ENCODE peak calls at places on chromosomes 4 and X, in ten cellular contexts. H, X, B, R, G, T, E, A, C and U are unnamed samples.

GRCh38 chr4:160143574-160143973 is 1040.7 kb downstream of the RAPGEF2 start:
- DNase-seq in H (no peak), X (no peak), B (no peak), R (no peak), G (no peak), T (no peak), E (no peak), A (no peak), C (no peak), U (no peak)

GRCh38 chr4:54913751-54914526 is 211.5 kb downstream of the KDR start:
- DNase-seq in H (no peak), X (no peak), B (no peak), R (peak), G (no peak), T (no peak), E (no peak), A (peak), C (no peak), U (peak)

GRCh38 chrX:130772313-130773140 is 130.5 kb downstream of the ENOX2 start:
- DNase-seq in H (peak), X (no peak), B (no peak), R (no peak), G (no peak), T (no peak), E (no peak), A (no peak), C (peak), U (peak)

GRCh38 chrX:22249371-22249770 is 23.3 kb upstream of the CBLL2 start:
- DNase-seq in H (no peak), X (no peak), B (no peak), R (no peak), G (no peak), T (no peak), E (no peak), A (no peak), C (peak), U (no peak)

GRCh38 chr4:119113033-119113655 is 22.5 kb upstream of the MYOZ2 start:
- DNase-seq in H (peak), X (no peak), B (no peak), R (no peak), G (no peak), T (no peak), E (no peak), A (no peak), C (peak), U (peak)

GRCh38 chr4:7812191-7812860 is 127.3 kb downstream of the AFAP1 start:
- DNase-seq in H (peak), X (no peak), B (no peak), R (no peak), G (no peak), T (no peak), E (no peak), A (no peak), C (no peak), U (no peak)

GRCh38 chr4:186557061-186557460 is 1.7 kb upstream of the MTNR1A start:
- DNase-seq in H (no peak), X (no peak), B (no peak), R (no peak), G (no peak), T (no peak), E (no peak), A (no peak), C (peak), U (no peak)

GRCh38 chr4:70511365-70511764 is 7.0 kb upstream of the AMTN start:
- DNase-seq in H (no peak), X (no peak), B (no peak), R (no peak), G (no peak), T (no peak), E (no peak), A (no peak), C (no peak), U (no peak)

GRCh38 chr4:64784125-64784524 is 374.9 kb upstream of the TECRL start:
- DNase-seq in H (peak), X (no peak), B (no peak), R (no peak), G (no peak), T (no peak), E (no peak), A (no peak), C (no peak), U (peak)

GRCh38 chr4:87081826-87082225 is 138.6 kb downstream of the KLHL8 start:
- DNase-seq in H (peak), X (no peak), B (no peak), R (no peak), G (no peak), T (no peak), E (no peak), A (no peak), C (no peak), U (peak)

GRCh38 chr4:119721878-119722277 is 93.3 kb upstream of the PDE5A start:
- DNase-seq in H (peak), X (no peak), B (no peak), R (no peak), G (no peak), T (no peak), E (no peak), A (no peak), C (no peak), U (no peak)

GRCh38 chr4:39181520-39181904 is 817 bp upstream of the WDR19 start:
- DNase-seq in H (no peak), X (no peak), B (no peak), R (no peak), G (no peak), T (no peak), E (no peak), A (no peak), C (no peak), U (no peak)

GRCh38 chr4:107561481-107561880 is 158.6 kb downstream of the PAPSS1 start:
- DNase-seq in H (peak), X (no peak), B (no peak), R (no peak), G (no peak), T (no peak), E (no peak), A (no peak), C (no peak), U (peak)

GRCh38 chrX:11628399-11628798 is 37.3 kb downstream of the ARHGAP6 start:
- DNase-seq in H (no peak), X (no peak), B (no peak), R (no peak), G (no peak), T (no peak), E (no peak), A (no peak), C (no peak), U (no peak)

GRCh38 chrX:111090458-111090857 is 5.5 kb upstream of the PAK3 start:
- DNase-seq in H (no peak), X (no peak), B (no peak), R (no peak), G (no peak), T (no peak), E (no peak), A (no peak), C (no peak), U (no peak)

GRCh38 chr4:61820136-61820535 is 620.0 kb downstream of the ADGRL3 start:
- DNase-seq in H (no peak), X (no peak), B (no peak), R (no peak), G (no peak), T (no peak), E (no peak), A (no peak), C (no peak), U (no peak)

GRCh38 chrX:69615779-69616519 is at the start of gene EDA:
- DNase-seq in H (peak), X (peak), B (peak), R (peak), G (peak), T (peak), E (peak), A (peak), C (peak), U (peak)

GRCh38 chr4:83011779-83012630 is 1.4 kb upstream of the LIN54 start:
- DNase-seq in H (no peak), X (peak), B (no peak), R (peak), G (peak), T (no peak), E (peak), A (peak), C (no peak), U (peak)

GRCh38 chr4:70603856-70604255 is 11.8 kb downstream of the AMBN start:
- DNase-seq in H (no peak), X (no peak), B (no peak), R (no peak), G (no peak), T (no peak), E (no peak), A (no peak), C (peak), U (peak)

GRCh38 chr4:38189445-38189844 is 229.2 kb downstream of the PTTG2 start:
- DNase-seq in H (peak), X (no peak), B (no peak), R (no peak), G (no peak), T (no peak), E (no peak), A (no peak), C (peak), U (peak)

GRCh38 chr4:106316773-106317409 is 541 bp downstream of the AIMP1 start:
- DNase-seq in H (no peak), X (no peak), B (no peak), R (no peak), G (no peak), T (no peak), E (no peak), A (no peak), C (no peak), U (no peak)

GRCh38 chrX:48818866-48819265 is 7.4 kb upstream of the ERAS start:
- DNase-seq in H (no peak), X (no peak), B (no peak), R (no peak), G (no peak), T (no peak), E (no peak), A (no peak), C (no peak), U (no peak)

GRCh38 chr4:125735107-125735506 is 420.4 kb downstream of the FAT4 start:
- DNase-seq in H (peak), X (no peak), B (no peak), R (no peak), G (peak), T (no peak), E (no peak), A (no peak), C (peak), U (peak)

GRCh38 chrX:132092439-132093065 is 35.3 kb downstream of the FRMD7 start:
- DNase-seq in H (peak), X (peak), B (peak), R (peak), G (peak), T (no peak), E (no peak), A (no peak), C (peak), U (peak)

GRCh38 chr4:73593631-73594241 is 26.5 kb downstream of the RASSF6 start:
- DNase-seq in H (no peak), X (no peak), B (peak), R (no peak), G (no peak), T (no peak), E (no peak), A (no peak), C (peak), U (peak)

GRCh38 chr4:32161382-32161781 is 1441.2 kb downstream of the PCDH7 start:
- DNase-seq in H (peak), X (no peak), B (no peak), R (no peak), G (no peak), T (no peak), E (no peak), A (no peak), C (peak), U (peak)

GRCh38 chr4:38002451-38003071 is 42.4 kb downstream of the PTTG2 start:
- DNase-seq in H (peak), X (no peak), B (no peak), R (no peak), G (no peak), T (no peak), E (no peak), A (no peak), C (peak), U (no peak)

GRCh38 chrX:101057095-101057714 is 5.3 kb upstream of the TRMT2B start:
- DNase-seq in H (peak), X (no peak), B (no peak), R (no peak), G (no peak), T (no peak), E (no peak), A (no peak), C (peak), U (peak)

GRCh38 chrX:68989865-68990606 is 161.2 kb downstream of the EFNB1 start:
- DNase-seq in H (peak), X (no peak), B (no peak), R (peak), G (no peak), T (peak), E (no peak), A (no peak), C (peak), U (peak)

GRCh38 chr4:138892483-138893386 is 122.8 kb upstream of the NOCT start:
- DNase-seq in H (peak), X (no peak), B (no peak), R (no peak), G (no peak), T (no peak), E (no peak), A (no peak), C (no peak), U (no peak)

GRCh38 chr4:10582059-10582686 is 102.4 kb downstream of the CLNK start:
- DNase-seq in H (peak), X (peak), B (peak), R (peak), G (peak), T (peak), E (no peak), A (no peak), C (peak), U (peak)

GRCh38 chr4:132180020-132180427 is 969.1 kb upstream of the PCDH10 start:
- DNase-seq in H (peak), X (no peak), B (no peak), R (no peak), G (no peak), T (no peak), E (no peak), A (no peak), C (peak), U (peak)

GRCh38 chr4:156971623-156972369 is at the start of gene PDGFC:
- DNase-seq in H (peak), X (no peak), B (peak), R (peak), G (peak), T (peak), E (peak), A (peak), C (peak), U (peak)
- TF ChIP-seq CTCF in H (no peak), X (no peak), B (peak), R (peak), G (peak), T (peak), E (no peak), A (peak), C (peak), U (peak)

GRCh38 chr4:140790171-140790570 is 34.0 kb upstream of the TBC1D9 start:
- DNase-seq in H (no peak), X (no peak), B (no peak), R (no peak), G (no peak), T (no peak), E (no peak), A (no peak), C (no peak), U (peak)

GRCh38 chr4:140789752-140790151 is 33.6 kb upstream of the TBC1D9 start:
- DNase-seq in H (no peak), X (no peak), B (no peak), R (no peak), G (no peak), T (no peak), E (no peak), A (no peak), C (peak), U (peak)

GRCh38 chr4:140793291-140793690 is 37.1 kb upstream of the TBC1D9 start:
- DNase-seq in H (no peak), X (no peak), B (no peak), R (no peak), G (no peak), T (no peak), E (no peak), A (no peak), C (no peak), U (no peak)

GRCh38 chr4:140790765-140791164 is 34.6 kb upstream of the TBC1D9 start:
- DNase-seq in H (no peak), X (no peak), B (peak), R (peak), G (peak), T (no peak), E (peak), A (peak), C (peak), U (no peak)
- H3K4me3 ChIP-seq in H (no peak), X (no peak), B (no peak), R (no peak), G (no peak), T (no peak), E (no peak), A (no peak), C (no peak), U (no peak)

DNA sequence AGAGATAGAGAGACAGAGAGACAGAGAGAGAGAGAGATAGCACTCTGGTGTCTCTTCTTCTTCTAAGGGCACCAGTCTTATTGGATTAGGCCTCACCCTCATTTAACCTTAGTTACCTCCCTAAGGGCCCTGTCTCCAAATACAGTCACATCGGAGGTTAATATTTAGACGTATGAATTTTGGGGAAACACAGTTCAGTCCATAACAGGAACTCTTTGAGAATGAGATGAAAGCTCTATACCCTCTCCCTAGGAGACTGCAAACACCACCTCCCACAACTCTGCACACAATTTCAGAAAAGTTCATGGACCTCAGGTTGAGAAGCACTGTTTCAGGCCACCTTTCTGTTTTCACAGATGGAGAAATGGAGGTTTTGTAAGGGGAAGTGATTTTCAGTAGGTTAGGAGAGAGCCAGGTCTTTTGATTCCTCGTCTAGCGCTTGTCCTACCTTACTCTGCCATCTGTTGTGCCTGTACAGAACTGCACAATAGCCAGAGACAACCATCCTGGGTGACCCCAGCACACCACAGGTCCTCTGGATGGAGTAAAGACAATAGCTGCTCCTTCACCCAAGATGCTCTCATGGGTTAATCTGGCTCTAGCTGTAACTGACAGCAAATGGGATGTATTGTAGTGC is 16.9 kb upstream of the LOC101059915 start:
- DNase-seq in H (no peak), X (peak), B (no peak), R (no peak), G (no peak), T (no peak), E (no peak), A (no peak), C (no peak), U (peak)
- TF ChIP-seq CTCF in H (no peak), X (peak), B (no peak), R (no peak), G (no peak), T (no peak), E (no peak), A (no peak), C (no peak), U (no peak)

GRCh38 chr4:98586634-98587354 is 71.6 kb downstream of the TSPAN5 start:
- DNase-seq in H (no peak), X (no peak), B (no peak), R (no peak), G (no peak), T (no peak), E (no peak), A (no peak), C (no peak), U (no peak)
- H3K4me3 ChIP-seq in H (no peak), X (no peak), B (no peak), R (no peak), G (no peak), T (no peak), E (no peak), A (no peak), C (no peak), U (no peak)

GRCh38 chr4:173231916-173232315 is 63.3 kb downstream of the GALNT7 start:
- DNase-seq in H (no peak), X (no peak), B (no peak), R (no peak), G (no peak), T (no peak), E (no peak), A (no peak), C (no peak), U (peak)
- TF ChIP-seq CTCF in H (no peak), X (no peak), B (no peak), R (peak), G (no peak), T (no peak), E (no peak), A (no peak), C (no peak), U (peak)